ENCODE peak calls at places on chromosomes 13 and 19, in six cellular contexts. N, T, M, S, D and V are unnamed samples.

GRCh38 chr13:32415019-32415418 is 12.9 kb downstream of the N4BP2L1 start:
- DNase-seq in D (peak), N (peak), T (no peak), M (peak), S (no peak), V (no peak)

GRCh38 chr13:99656092-99656745 is 154.9 kb downstream of the TM9SF2 start:
- DNase-seq in T (peak), D (peak), N (peak), M (peak), S (peak), V (peak)

GRCh38 chr13:51818771-51819511 is 15.0 kb upstream of the DHRS12 start:
- DNase-seq in D (no peak), S (no peak), M (no peak), T (no peak), N (no peak), V (no peak)

GRCh38 chr13:23488442-23488841 is 54.9 kb upstream of the SACS start:
- DNase-seq in S (no peak), D (no peak), M (no peak), N (peak), T (peak), V (no peak)

GRCh38 chr13:70080030-70080429 is 27.6 kb upstream of the ATXN8OS start:
- DNase-seq in T (no peak), N (peak), M (no peak), S (no peak), D (no peak), V (peak)

GRCh38 chr19:48812094-48812929 is 1.5 kb upstream of the BCAT2 start:
- DNase-seq in S (peak), D (peak), M (no peak), N (peak), T (peak), V (peak)

GRCh38 chr13:30421093-30422055 is 919 bp upstream of the UBE2L5 start:
- DNase-seq in S (peak), N (peak), D (peak), T (no peak), M (no peak), V (peak)

GRCh38 chr13:92225861-92226260 is 827.4 kb downstream of the GPC5 start:
- DNase-seq in N (no peak), T (no peak), M (no peak), D (no peak), S (no peak), V (no peak)

GRCh38 chr19:4363571-4364304 is 20.4 kb downstream of the MPND start:
- DNase-seq in N (no peak), D (no peak), S (peak), T (no peak), M (no peak), V (no peak)

GRCh38 chr19:13417054-13417453 is 89.2 kb downstream of the CACNA1A start:
- DNase-seq in T (peak), S (no peak), M (no peak), N (no peak), D (peak), V (no peak)

DNA sequence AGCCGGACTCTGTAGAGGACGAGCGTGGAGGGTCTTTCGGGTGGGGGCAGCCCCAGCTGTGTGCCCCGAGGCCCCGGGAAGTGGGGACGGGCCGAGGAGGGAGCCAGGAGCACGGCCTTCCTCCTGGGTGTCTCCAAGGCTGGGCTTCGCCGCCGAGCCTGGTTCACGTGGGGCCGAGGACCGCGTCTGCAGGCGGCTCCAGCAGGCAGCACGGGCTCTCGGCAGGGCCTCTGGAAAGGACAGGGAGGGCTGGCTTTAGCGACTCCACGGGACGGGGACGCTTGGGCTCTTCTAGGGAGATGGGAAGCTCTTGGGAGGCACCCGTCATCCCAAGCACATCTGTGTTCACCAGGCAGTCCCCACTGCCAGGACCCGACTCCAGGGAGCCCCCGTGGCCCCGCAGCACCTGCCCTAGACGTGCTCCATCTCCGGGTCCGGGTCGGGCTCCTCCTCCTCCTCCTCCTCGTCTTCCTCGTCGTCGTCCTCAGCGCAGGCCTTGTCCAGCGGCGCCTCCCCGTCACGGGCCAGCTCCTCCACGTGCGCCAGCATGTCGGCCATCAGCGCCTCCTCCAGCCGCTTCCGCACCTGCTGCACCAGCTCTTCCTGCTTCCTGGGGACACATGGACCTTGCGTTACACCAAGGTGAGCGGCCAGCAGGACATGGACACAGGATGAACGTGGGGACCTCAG is 9.9 kb upstream of the MEX3D start:
- DNase-seq in M (no peak), S (no peak), D (no peak), T (no peak), N (no peak), V (no peak)
- TF ChIP-seq JUND in M (no peak), S (no peak), D (no peak), T (no peak), N (no peak), V (no peak)

GRCh38 chr13:27953671-27954405 is 15.3 kb downstream of the CDX2 start:
- DNase-seq in T (peak), D (peak), M (peak), N (peak), S (peak), V (no peak)
- TF ChIP-seq JUND in T (no peak), D (no peak), M (no peak), N (no peak), S (peak), V (no peak)

DNA sequence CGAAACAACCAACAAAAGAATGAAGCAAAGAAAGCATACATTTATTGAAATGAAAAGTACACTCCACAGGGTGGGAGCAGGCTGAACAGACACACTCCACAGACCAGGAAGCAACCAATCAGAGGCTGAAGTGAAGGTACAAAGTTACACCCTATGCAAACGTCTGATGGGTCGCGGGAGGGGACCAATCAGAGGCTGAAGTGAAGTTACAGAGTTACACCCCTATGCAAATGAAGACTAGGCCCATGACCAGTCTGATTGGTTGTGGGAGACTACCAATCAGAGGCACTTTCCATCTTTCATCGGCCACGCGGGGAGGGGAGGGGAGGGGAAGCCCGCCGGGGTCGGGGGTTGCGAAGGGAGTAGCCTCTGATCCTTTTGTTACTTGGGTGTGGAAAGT is 12.4 kb upstream of the FBL start:
- DNase-seq in M (no peak), S (no peak), D (peak), N (no peak), T (peak), V (no peak)
- TF ChIP-seq JUND in M (no peak), S (no peak), D (no peak), N (no peak), T (no peak), V (no peak)

GRCh38 chr19:44759083-44759804 is 10.7 kb downstream of the BCL3 start:
- DNase-seq in D (no peak), N (no peak), M (no peak), S (no peak), T (no peak), V (no peak)

GRCh38 chr19:44758596-44758995 is 10.1 kb downstream of the BCL3 start:
- DNase-seq in D (no peak), T (no peak), S (peak), M (no peak), N (peak), V (no peak)

GRCh38 chr19:44765949-44766335 is 11.7 kb upstream of the CBLC start:
- DNase-seq in T (no peak), D (no peak), M (no peak), S (no peak), N (no peak), V (no peak)

GRCh38 chr19:44764975-44765948 is 12.4 kb upstream of the CBLC start:
- DNase-seq in D (no peak), S (no peak), N (no peak), T (peak), M (no peak), V (no peak)

DNA sequence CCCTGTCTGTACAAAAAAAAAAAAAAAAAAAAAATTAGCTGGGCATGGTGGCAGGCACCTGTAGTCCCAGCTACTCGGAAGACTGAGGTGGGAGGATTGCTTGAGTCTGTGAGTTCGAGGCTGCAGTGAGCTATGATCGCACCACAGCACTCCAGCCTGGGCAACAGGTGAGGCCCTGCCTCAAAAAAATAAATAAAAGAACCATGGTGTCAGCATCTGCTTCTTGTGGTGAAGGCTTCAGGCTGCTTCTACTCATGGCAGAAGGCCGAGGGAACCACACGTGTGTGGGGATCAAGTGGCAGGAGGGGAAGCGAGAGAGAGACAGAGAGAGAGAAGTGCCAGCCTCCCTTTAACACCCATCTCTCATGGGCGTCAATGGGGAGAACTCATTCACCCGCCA is 13.5 kb downstream of the BCL3 start:
- DNase-seq in S (no peak), D (no peak), M (no peak), N (no peak), T (no peak), V (no peak)
- TF ChIP-seq JUND in S (no peak), D (no peak), M (no peak), N (no peak), T (no peak), V (no peak)

GRCh38 chr19:33862991-33863390 is 66.3 kb downstream of the KCTD15 start:
- DNase-seq in N (peak), S (no peak), T (no peak), D (no peak), M (no peak), V (no peak)

GRCh38 chr19:33864311-33864850 is 67.7 kb downstream of the KCTD15 start:
- DNase-seq in T (no peak), S (no peak), M (no peak), D (no peak), N (no peak), V (peak)

GRCh38 chr19:33866696-33867095 is 70.0 kb downstream of the KCTD15 start:
- DNase-seq in D (no peak), S (no peak), N (no peak), T (no peak), M (no peak), V (no peak)

GRCh38 chr19:33863436-33863835 is 66.8 kb downstream of the KCTD15 start:
- DNase-seq in S (no peak), M (no peak), N (no peak), D (no peak), T (no peak), V (no peak)

DNA sequence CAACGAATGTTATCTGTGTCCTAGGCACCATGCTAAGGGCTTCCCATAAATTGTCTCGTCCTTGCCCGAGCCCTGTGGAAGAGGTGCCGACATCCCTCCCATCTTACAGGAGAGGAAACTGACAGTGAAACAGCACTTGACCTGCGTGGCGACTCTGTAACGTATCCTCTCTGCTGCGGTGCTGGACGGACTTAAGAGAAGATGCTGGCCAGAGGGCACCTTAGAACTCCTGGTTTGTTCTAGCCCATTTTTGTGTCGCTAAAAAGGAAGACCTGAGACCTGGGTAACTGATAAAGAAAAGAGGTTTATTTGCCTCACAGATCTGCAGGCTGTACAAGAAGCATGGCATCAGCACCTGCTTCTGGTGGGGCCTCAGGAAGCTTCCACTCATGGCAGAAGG is 68.6 kb downstream of the KCTD15 start:
- DNase-seq in M (no peak), S (no peak), N (no peak), D (no peak), T (no peak), V (no peak)
- TF ChIP-seq JUND in M (no peak), S (no peak), N (no peak), D (no peak), T (no peak), V (no peak)

DNA sequence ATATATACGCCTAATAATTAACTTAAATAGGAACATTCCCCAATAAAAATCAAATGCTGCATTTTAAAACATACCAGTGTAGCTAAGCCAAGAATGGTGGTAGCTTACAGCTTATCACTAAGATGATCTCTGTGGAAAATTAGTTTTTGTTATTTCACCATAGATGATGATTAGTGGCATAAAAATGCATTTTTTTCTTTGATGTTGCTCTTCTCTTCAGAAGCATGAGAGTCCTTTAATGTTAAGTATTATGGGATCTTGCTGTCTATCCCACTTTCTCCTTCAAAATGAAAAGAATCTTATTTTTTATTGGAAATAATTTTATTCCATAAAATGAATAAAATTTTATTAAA is 731.0 kb downstream of the SLITRK1 start:
- DNase-seq in T (no peak), M (no peak), D (no peak), N (no peak), S (no peak), V (no peak)
- TF ChIP-seq JUND in T (no peak), M (no peak), D (no peak), N (no peak), S (no peak), V (no peak)

GRCh38 chr13:62387642-62388041 is 972.0 kb upstream of the PCDH20 start:
- DNase-seq in D (no peak), T (no peak), S (no peak), N (peak), M (peak), V (peak)
- TF ChIP-seq JUND in D (no peak), T (no peak), S (no peak), N (no peak), M (no peak), V (no peak)